ENCODE peak calls at places on chromosomes 13 and 19, in four cellular contexts. F is iris pigment epithelial cell; L is stimulated activated CD4-positive, alpha-beta T cell treated with anti-CD3 and anti-CD28 coated beads, TNF-alpha, amount 100 ng/mL, for 24 hours; T is NCI-H2107. J is an unnamed sample.

GRCh38 chr13:76314495-76314894 is 571.7 kb downstream of the KCTD12 start:
- DNase-seq in T (no peak), L (no peak), F (no peak), J (no peak)

GRCh38 chr13:92461402-92461801 is 765.2 kb upstream of the GPC6 start:
- DNase-seq in F (no peak), L (no peak), T (no peak), J (no peak)

GRCh38 chr13:97234742-97235141 is 12.6 kb downstream of the MBNL2 start:
- DNase-seq in F (no peak), T (no peak), L (no peak), J (no peak)

GRCh38 chr13:30132623-30133553 is 174.5 kb downstream of the KATNAL1 start:
- DNase-seq in T (peak), L (peak), F (peak), J (peak)

GRCh38 chr19:15251749-15252397 is 19.6 kb upstream of the EPHX3 start:
- DNase-seq in F (peak), L (no peak), T (no peak), J (no peak)

GRCh38 chr19:5345895-5346386 is 5.3 kb upstream of the PTPRS start:
- DNase-seq in T (no peak), F (peak), L (no peak), J (no peak)

GRCh38 chr19:43474986-43475705 is 9.7 kb upstream of the LYPD3 start:
- DNase-seq in F (peak), T (no peak), L (peak), J (peak)

GRCh38 chr19:677601-678380 is 1.6 kb downstream of the FSTL3 start:
- DNase-seq in T (no peak), L (no peak), F (peak), J (no peak)

GRCh38 chr19:4086336-4086953 is 19.7 kb upstream of the ZBTB7A start:
- DNase-seq in L (no peak), F (no peak), T (no peak), J (no peak)

GRCh38 chr13:41565221-41565620 is 107.9 kb downstream of the RGCC start:
- DNase-seq in T (no peak), L (no peak), F (peak), J (no peak)

GRCh38 chr13:49371943-49372636 is 71.8 kb downstream of the CAB39L start:
- DNase-seq in T (no peak), L (no peak), F (peak), J (no peak)

GRCh38 chr19:29546583-29547190 is 20.9 kb downstream of the VSTM2B start:
- DNase-seq in F (no peak), T (no peak), L (no peak), J (no peak)

GRCh38 chr19:46015080-46015960 is 7.5 kb downstream of the PGLYRP1 start:
- DNase-seq in T (peak), L (peak), F (peak), J (no peak)

GRCh38 chr19:13846533-13847032 is 30.4 kb upstream of the NANOS3 start:
- DNase-seq in F (peak), T (peak), L (peak), J (no peak)

GRCh38 chr13:85724554-85725432 is 74.4 kb downstream of the SLITRK6 start:
- DNase-seq in T (no peak), L (no peak), F (peak), J (no peak)

GRCh38 chr19:14400913-14401312 is 18.2 kb downstream of the DDX39A start:
- DNase-seq in F (peak), T (no peak), L (no peak), J (no peak)

GRCh38 chr13:108769213-108770070 is 140.0 kb downstream of the MYO16 start:
- DNase-seq in T (no peak), L (no peak), F (peak), J (no peak)

GRCh38 chr19:39768334-39768733 is 10.3 kb upstream of the LEUTX start:
- DNase-seq in F (no peak), T (no peak), L (no peak), J (no peak)

GRCh38 chr19:39247701-39248664 is 673 bp downstream of the IFNL4 start:
- DNase-seq in T (no peak), F (no peak), L (no peak), J (no peak)

GRCh38 chr13:103100795-103101194 is 34.6 kb upstream of the SLC10A2 start:
- DNase-seq in F (peak), T (no peak), L (no peak), J (no peak)

GRCh38 chr13:97975280-97975850 is 21.9 kb downstream of the IPO5 start:
- DNase-seq in T (no peak), F (no peak), L (peak), J (no peak)

GRCh38 chr13:79724348-79725103 is 243.6 kb downstream of the NDFIP2 start:
- DNase-seq in F (peak), T (no peak), L (no peak), J (no peak)

GRCh38 chr13:22220186-22221160 is 549.6 kb downstream of the FGF9 start:
- DNase-seq in T (no peak), L (no peak), F (no peak), J (no peak)

GRCh38 chr13:113364933-113365371 is 1.0 kb upstream of the GRTP1 start:
- DNase-seq in L (no peak), F (no peak), T (no peak), J (no peak)

GRCh38 chr13:34322416-34323074 is 504.6 kb downstream of the RFC3 start:
- DNase-seq in F (no peak), L (no peak), T (no peak), J (no peak)

J was measured in caudate nucleus.